ENCODE peak calls at places on chromosomes 12 and 14, in five cellular contexts. One of them, this sample, is unnamed. For H3K4me1, the result is how much of the 10 kb centered on the place peaks cover.

GRCh38 chr14:105062048-105062433 is 3.2 kb downstream of the GPR132 start:
- DNase-seq in HCT116: no peak
- DNase-seq in esophagus squamous epithelium: no peak
- DNase-seq in GM12878: no peak
- DNase-seq in OCI-LY7: no peak
- DNase-seq in this sample: no peak

GRCh38 chr12:76976777-76977465 is 88.4 kb downstream of the E2F7 start:
- DNase-seq in HCT116: no peak
- DNase-seq in esophagus squamous epithelium: no peak
- DNase-seq in GM12878: no peak
- DNase-seq in OCI-LY7: no peak
- DNase-seq in this sample: no peak

GRCh38 chr14:104891121-104891551 is 26.1 kb downstream of the CEP170B start:
- DNase-seq in HCT116: no peak
- DNase-seq in esophagus squamous epithelium: no peak
- DNase-seq in GM12878: no peak
- DNase-seq in OCI-LY7: no peak
- DNase-seq in this sample: no peak

GRCh38 chr12:105382771-105383632 is 52.5 kb downstream of the C12orf75 start:
- DNase-seq in HCT116: peak
- DNase-seq in esophagus squamous epithelium: no peak
- DNase-seq in GM12878: peak
- DNase-seq in OCI-LY7: peak
- DNase-seq in this sample: no peak

GRCh38 chr14:76805245-76805644 is 7.4 kb downstream of the ANGEL1 start:
- DNase-seq in HCT116: no peak
- DNase-seq in esophagus squamous epithelium: no peak
- DNase-seq in GM12878: no peak
- DNase-seq in OCI-LY7: no peak
- DNase-seq in this sample: no peak

GRCh38 chr12:55624056-55624455 is 12.6 kb upstream of the OR10P1 start:
- DNase-seq in HCT116: no peak
- DNase-seq in esophagus squamous epithelium: no peak
- DNase-seq in GM12878: peak
- DNase-seq in OCI-LY7: no peak
- DNase-seq in this sample: no peak

GRCh38 chr14:28652782-28653181 is 113.8 kb upstream of the FOXG1 start:
- DNase-seq in HCT116: no peak
- DNase-seq in esophagus squamous epithelium: no peak
- DNase-seq in GM12878: no peak
- DNase-seq in OCI-LY7: no peak
- DNase-seq in this sample: no peak

GRCh38 chr12:47715393-47715876 is 9.6 kb upstream of the RPAP3 start:
- DNase-seq in HCT116: peak
- DNase-seq in esophagus squamous epithelium: no peak
- DNase-seq in GM12878: no peak
- DNase-seq in OCI-LY7: peak
- DNase-seq in this sample: peak

GRCh38 chr12:48861111-48861510 is 4.6 kb downstream of the RND1 start:
- DNase-seq in HCT116: no peak
- DNase-seq in esophagus squamous epithelium: no peak
- DNase-seq in GM12878: no peak
- DNase-seq in OCI-LY7: no peak
- DNase-seq in this sample: no peak

GRCh38 chr12:31325524-31325875 is 450 bp downstream of the SINHCAF start:
- DNase-seq in HCT116: no peak
- DNase-seq in esophagus squamous epithelium: no peak
- DNase-seq in GM12878: no peak
- DNase-seq in OCI-LY7: peak
- DNase-seq in this sample: no peak

GRCh38 chr12:16605666-16606116 is 271 bp downstream of the LMO3 start:
- DNase-seq in HCT116: no peak
- DNase-seq in esophagus squamous epithelium: no peak
- DNase-seq in GM12878: no peak
- DNase-seq in OCI-LY7: peak
- DNase-seq in this sample: no peak

GRCh38 chr14:98177551-98177950 is 1094.4 kb downstream of the BCL11B start:
- DNase-seq in HCT116: no peak
- DNase-seq in esophagus squamous epithelium: no peak
- DNase-seq in GM12878: no peak
- DNase-seq in OCI-LY7: no peak
- DNase-seq in this sample: no peak

GRCh38 chr12:106841471-106842302 is 67.2 kb downstream of the RIC8B start:
- DNase-seq in HCT116: peak
- DNase-seq in esophagus squamous epithelium: no peak
- DNase-seq in GM12878: no peak
- DNase-seq in OCI-LY7: peak
- DNase-seq in this sample: no peak

GRCh38 chr12:68264864-68265256 is 11.5 kb upstream of the IL22 start:
- DNase-seq in HCT116: no peak
- DNase-seq in esophagus squamous epithelium: no peak
- DNase-seq in GM12878: no peak
- DNase-seq in OCI-LY7: no peak
- DNase-seq in this sample: no peak

GRCh38 chr12:127677537-127678131 is 589.3 kb upstream of the TMEM132C start:
- DNase-seq in HCT116: no peak
- DNase-seq in esophagus squamous epithelium: no peak
- DNase-seq in GM12878: no peak
- DNase-seq in OCI-LY7: peak
- DNase-seq in this sample: peak

GRCh38 chr14:92690171-92691011 is 58.0 kb downstream of the LGMN start:
- DNase-seq in HCT116: peak
- DNase-seq in esophagus squamous epithelium: no peak
- DNase-seq in GM12878: no peak
- DNase-seq in OCI-LY7: peak
- DNase-seq in this sample: no peak

GRCh38 chr12:22169281-22169824 is 123.3 kb downstream of the CMAS start:
- DNase-seq in HCT116: no peak
- DNase-seq in esophagus squamous epithelium: no peak
- DNase-seq in GM12878: no peak
- DNase-seq in OCI-LY7: no peak
- DNase-seq in this sample: no peak

GRCh38 chr12:75539889-75540288 is 28.5 kb upstream of the KRR1 start:
- DNase-seq in HCT116: no peak
- DNase-seq in esophagus squamous epithelium: no peak
- DNase-seq in GM12878: no peak
- DNase-seq in OCI-LY7: no peak
- DNase-seq in this sample: no peak

GRCh38 chr12:124422142-124422569 is 127.3 kb downstream of the RFLNA start:
- DNase-seq in HCT116: no peak
- DNase-seq in esophagus squamous epithelium: no peak
- DNase-seq in GM12878: no peak
- DNase-seq in OCI-LY7: no peak
- DNase-seq in this sample: no peak

GRCh38 chr14:105315941-105316562 is 1.5 kb downstream of the PACS2 start:
- DNase-seq in HCT116: no peak
- DNase-seq in esophagus squamous epithelium: no peak
- DNase-seq in GM12878: no peak
- DNase-seq in OCI-LY7: no peak
- DNase-seq in this sample: no peak

GRCh38 chr12:122051231-122051876 is 27.2 kb upstream of the MLXIP start:
- DNase-seq in HCT116: no peak
- DNase-seq in esophagus squamous epithelium: no peak
- DNase-seq in GM12878: no peak
- DNase-seq in OCI-LY7: no peak
- DNase-seq in this sample: peak

GRCh38 chr12:120835657-120836056 is 68.5 kb downstream of the SPPL3 start:
- DNase-seq in HCT116: no peak
- DNase-seq in esophagus squamous epithelium: no peak
- DNase-seq in GM12878: no peak
- DNase-seq in OCI-LY7: no peak
- DNase-seq in this sample: no peak
- H3K4me3 ChIP-seq in HCT116: no peak
- H3K4me3 ChIP-seq in esophagus squamous epithelium: no peak
- H3K4me3 ChIP-seq in GM12878: peak
- H3K4me3 ChIP-seq in OCI-LY7: no peak
- H3K4me3 ChIP-seq in this sample: peak

GRCh38 chr14:67446371-67447032 is 34.5 kb upstream of the PLEK2 start:
- DNase-seq in HCT116: no peak
- DNase-seq in esophagus squamous epithelium: no peak
- DNase-seq in GM12878: no peak
- DNase-seq in OCI-LY7: no peak
- DNase-seq in this sample: no peak
- H3K27ac ChIP-seq in HCT116: no peak
- H3K27ac ChIP-seq in esophagus squamous epithelium: no peak
- H3K27ac ChIP-seq in GM12878: no peak
- H3K27ac ChIP-seq in OCI-LY7: no peak
- H3K27ac ChIP-seq in this sample: no peak

DNA sequence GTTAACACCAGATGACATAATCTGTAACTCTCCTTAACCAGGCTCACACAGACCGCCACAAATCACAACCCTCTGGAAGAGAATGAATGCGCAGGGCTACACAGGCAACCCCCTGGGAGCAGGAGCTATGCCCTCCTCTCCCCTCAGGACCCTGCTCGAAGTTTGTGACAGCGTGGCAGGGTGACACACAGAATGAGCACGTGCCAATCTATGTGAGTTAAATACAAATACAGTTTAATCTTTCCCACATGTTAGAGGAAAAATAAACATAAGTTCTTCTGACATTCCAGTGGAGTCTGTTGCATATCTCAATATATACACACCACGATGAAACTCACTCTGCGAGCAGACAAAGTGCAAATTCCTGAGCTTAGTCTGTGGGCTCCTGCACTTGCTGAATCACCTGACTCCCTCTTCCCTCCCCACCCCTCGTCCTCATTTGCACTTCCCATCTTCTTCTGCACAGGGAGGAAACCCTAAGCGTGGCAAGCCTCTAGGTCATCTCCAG is 37.6 kb downstream of the BCAT1 start:
- DNase-seq in HCT116: no peak
- DNase-seq in esophagus squamous epithelium: no peak
- DNase-seq in GM12878: no peak
- DNase-seq in OCI-LY7: no peak
- DNase-seq in this sample: no peak
- H3K4me1 ChIP-seq in HCT116: under half
- H3K4me1 ChIP-seq in esophagus squamous epithelium: under half
- H3K4me1 ChIP-seq in GM12878: under half
- H3K4me1 ChIP-seq in OCI-LY7: under half
- H3K4me1 ChIP-seq in this sample: under half

DNA sequence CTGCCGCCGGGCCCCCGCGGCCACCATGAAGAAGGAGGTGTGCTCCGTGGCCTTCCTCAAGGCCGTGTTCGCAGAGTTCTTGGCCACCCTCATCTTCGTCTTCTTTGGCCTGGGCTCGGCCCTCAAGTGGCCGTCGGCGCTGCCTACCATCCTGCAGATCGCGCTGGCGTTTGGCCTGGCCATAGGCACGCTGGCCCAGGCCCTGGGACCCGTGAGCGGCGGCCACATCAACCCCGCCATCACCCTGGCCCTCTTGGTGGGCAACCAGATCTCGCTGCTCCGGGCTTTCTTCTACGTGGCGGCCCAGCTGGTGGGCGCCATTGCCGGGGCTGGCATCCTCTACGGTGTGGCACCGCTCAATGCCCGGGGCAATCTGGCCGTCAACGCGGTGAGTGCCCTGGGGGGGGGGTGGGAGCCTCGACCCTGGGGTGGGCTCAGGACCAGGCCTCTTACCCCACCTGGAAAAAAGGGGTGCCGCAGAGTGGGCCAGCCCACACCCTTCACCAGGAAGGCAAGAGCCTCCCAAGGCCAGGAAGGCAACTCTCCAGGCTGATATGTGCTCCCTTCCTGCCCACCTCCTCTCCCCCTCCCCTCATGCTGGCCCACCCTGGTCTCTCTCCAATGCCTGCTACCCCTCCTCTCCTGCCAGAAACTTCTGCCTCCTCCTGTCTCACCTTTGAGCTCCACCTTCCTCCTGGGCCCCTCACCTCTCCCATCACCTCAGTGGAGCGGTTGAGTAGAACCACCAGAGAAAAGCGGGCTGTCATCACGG is 507 bp downstream of the AQP5 start:
- DNase-seq in HCT116: no peak
- DNase-seq in esophagus squamous epithelium: no peak
- DNase-seq in GM12878: no peak
- DNase-seq in OCI-LY7: no peak
- DNase-seq in this sample: no peak
- H3K4me3 ChIP-seq in HCT116: no peak
- H3K4me3 ChIP-seq in esophagus squamous epithelium: peak
- H3K4me3 ChIP-seq in GM12878: no peak
- H3K4me3 ChIP-seq in OCI-LY7: no peak
- H3K4me3 ChIP-seq in this sample: no peak

GRCh38 chr14:69780952-69781351 is 14.0 kb downstream of the SRSF5 start:
- DNase-seq in HCT116: no peak
- DNase-seq in esophagus squamous epithelium: no peak
- DNase-seq in GM12878: no peak
- DNase-seq in OCI-LY7: no peak
- DNase-seq in this sample: no peak
- H3K27ac ChIP-seq in HCT116: no peak
- H3K27ac ChIP-seq in esophagus squamous epithelium: no peak
- H3K27ac ChIP-seq in GM12878: no peak
- H3K27ac ChIP-seq in OCI-LY7: no peak
- H3K27ac ChIP-seq in this sample: no peak

This sample was measured in psoas muscle.